ENCODE peak calls at places on chromosome 6, in five cellular contexts. J is ascending aorta, C is astrocyte, R is body of pancreas, B is vagina. P is an unnamed sample.

GRCh38 chr6:41430875-41431274 is 95.5 kb downstream of the NCR2 start:
- DNase-seq in J (peak; percentile 67), C (peak; percentile 67), R (no peak), B (no peak), P (no peak)

GRCh38 chr6:84457276-84457675 is 229.8 kb upstream of the CEP162 start:
- DNase-seq in J (no peak), C (peak; percentile 68), R (no peak), B (no peak), P (no peak)

GRCh38 chr6:36847991-36848390 is 8.7 kb upstream of the CPNE5 start:
- DNase-seq in J (no peak), C (no peak), R (no peak), B (no peak), P (no peak)

GRCh38 chr6:117317261-117317660 is 51.9 kb downstream of the VGLL2 start:
- DNase-seq in J (no peak), C (peak; percentile 3), R (no peak), B (no peak), P (no peak)

GRCh38 chr6:105646391-105646867 is 243.5 kb upstream of the PREP start:
- DNase-seq in J (no peak), C (peak; percentile 37), R (no peak), B (no peak), P (no peak)

GRCh38 chr6:10522929-10523573 is 1.9 kb downstream of the GCNT2 start:
- DNase-seq in J (no peak), C (no peak), R (no peak), B (no peak), P (no peak)

GRCh38 chr6:75234126-75234865 is 9.3 kb downstream of the COX7A2 start:
- DNase-seq in J (no peak), C (no peak), R (no peak), B (no peak), P (no peak)

GRCh38 chr6:42140051-42140450 is 2.4 kb downstream of the C6orf132 start:
- DNase-seq in J (no peak), C (no peak), R (peak; percentile 51), B (no peak), P (no peak)

GRCh38 chr6:100134703-100135102 is 140.7 kb upstream of the MCHR2 start:
- DNase-seq in J (no peak), C (peak; percentile 22), R (no peak), B (no peak), P (no peak)

GRCh38 chr6:70371454-70372105 is 41.7 kb upstream of the FAM135A start:
- DNase-seq in J (no peak), C (peak; percentile 64), R (no peak), B (no peak), P (no peak)

GRCh38 chr6:125746731-125747588 is 2.5 kb upstream of the HEY2 start:
- DNase-seq in J (peak; percentile 93), C (peak; percentile 17), R (peak; percentile 71), B (no peak), P (peak; percentile 52)

GRCh38 chr6:13195826-13196225 is 132.5 kb downstream of the TBC1D7 start:
- DNase-seq in J (no peak), C (no peak), R (no peak), B (no peak), P (no peak)

GRCh38 chr6:13190391-13190790 is 137.9 kb downstream of the TBC1D7 start:
- DNase-seq in J (no peak), C (peak; percentile 9), R (no peak), B (no peak), P (no peak)

GRCh38 chr6:13191461-13191860 is 136.9 kb downstream of the TBC1D7 start:
- DNase-seq in J (no peak), C (no peak), R (no peak), B (no peak), P (no peak)

GRCh38 chr6:13189710-13190109 is 138.6 kb downstream of the TBC1D7 start:
- DNase-seq in J (no peak), C (no peak), R (no peak), B (no peak), P (no peak)

GRCh38 chr6:13194852-13195251 is 133.5 kb downstream of the TBC1D7 start:
- DNase-seq in J (peak; percentile 69), C (peak; percentile 38), R (peak; percentile 27), B (no peak), P (peak; percentile 10)
- TF ChIP-seq CTCF in J (peak; percentile 31), C (peak; percentile 40), R (peak; percentile 30), B (no peak), P (no peak)

DNA sequence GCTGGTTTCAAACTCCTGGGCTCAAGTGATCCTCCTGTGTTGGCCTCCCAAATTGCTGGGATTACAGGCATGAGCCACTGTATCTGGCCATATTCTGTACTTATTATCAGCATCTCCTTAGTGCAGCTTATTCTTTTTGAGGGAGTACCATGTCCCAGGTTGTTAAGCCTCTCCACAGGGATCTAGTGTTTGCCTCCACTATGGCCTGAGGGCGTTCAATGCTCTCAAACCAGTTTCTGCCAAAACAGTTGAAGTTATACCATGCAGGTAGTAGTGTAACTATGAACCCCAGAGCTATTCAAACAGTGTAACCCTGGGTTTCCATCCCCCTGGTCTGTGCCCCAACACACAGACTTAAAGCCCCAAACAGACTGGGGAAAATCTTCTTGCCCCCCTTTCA is 81.7 kb downstream of the BACH2 start:
- DNase-seq in J (no peak), C (no peak), R (no peak), B (no peak), P (no peak)
- H3K9me3 ChIP-seq in J (no peaks in the 10 kb centered on the region), C (no peaks in the 10 kb centered on the region), R (no peaks in the 10 kb centered on the region), B (no peaks in the 10 kb centered on the region), P (no peaks in the 10 kb centered on the region)

GRCh38 chr6:26175033-26175427 is 87.8 kb downstream of the HFE start:
- DNase-seq in J (no peak), C (no peak), R (no peak), B (no peak), P (no peak)

GRCh38 chr6:26170951-26171841 is 84.0 kb downstream of the HFE start:
- DNase-seq in J (no peak), C (no peak), R (no peak), B (no peak), P (no peak)

GRCh38 chr6:26173836-26174144 is 86.6 kb downstream of the HFE start:
- DNase-seq in J (no peak), C (no peak), R (no peak), B (no peak), P (no peak)

GRCh38 chr6:26170181-26170580 is 83.0 kb downstream of the HFE start:
- DNase-seq in J (no peak), C (no peak), R (no peak), B (no peak), P (no peak)

DNA sequence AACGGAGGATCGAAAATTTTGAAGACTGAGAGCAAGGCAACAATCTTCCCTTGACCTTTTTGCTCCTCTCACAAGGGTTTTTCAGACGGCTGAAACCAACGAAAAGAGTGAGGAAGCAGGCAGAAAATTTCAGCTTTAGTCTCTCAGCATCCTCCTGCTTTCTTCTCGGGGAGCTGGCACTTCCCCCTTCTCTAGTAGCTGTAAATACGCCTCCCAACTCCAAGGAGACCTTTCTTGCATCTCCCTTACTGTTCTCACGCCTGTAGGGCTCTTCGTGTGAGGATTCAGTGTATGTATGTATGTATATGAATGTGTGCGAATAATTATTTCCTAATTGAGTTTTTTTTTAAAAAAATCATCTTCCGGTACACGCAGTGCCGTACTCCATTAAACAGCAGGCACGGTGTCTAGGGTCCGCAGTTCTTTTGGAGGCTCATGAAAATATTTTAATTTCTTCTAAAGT is 85.3 kb downstream of the HFE start:
- DNase-seq in J (no peak), C (no peak), R (peak; percentile 21), B (no peak), P (peak; percentile 47)
- H3K4me1 ChIP-seq in J (peaks cover 2% of the 10 kb centered on the region), C (peaks cover 5% of the 10 kb centered on the region), R (peaks cover 12% of the 10 kb centered on the region), B (peaks cover 9% of the 10 kb centered on the region), P (peaks cover 2% of the 10 kb centered on the region)

GRCh38 chr6:134683783-134684765 is 265.8 kb downstream of the ALDH8A1 start:
- DNase-seq in J (no peak), C (peak; percentile 48), R (no peak), B (no peak), P (no peak)

GRCh38 chr6:134691180-134691579 is 258.7 kb downstream of the ALDH8A1 start:
- DNase-seq in J (no peak), C (no peak), R (no peak), B (no peak), P (no peak)

GRCh38 chr6:134689676-134690447 is 260.0 kb downstream of the ALDH8A1 start:
- DNase-seq in J (no peak), C (no peak), R (peak; percentile 24), B (no peak), P (no peak)

GRCh38 chr6:134689177-134689576 is 260.7 kb downstream of the ALDH8A1 start:
- DNase-seq in J (no peak), C (no peak), R (no peak), B (no peak), P (no peak)

DNA sequence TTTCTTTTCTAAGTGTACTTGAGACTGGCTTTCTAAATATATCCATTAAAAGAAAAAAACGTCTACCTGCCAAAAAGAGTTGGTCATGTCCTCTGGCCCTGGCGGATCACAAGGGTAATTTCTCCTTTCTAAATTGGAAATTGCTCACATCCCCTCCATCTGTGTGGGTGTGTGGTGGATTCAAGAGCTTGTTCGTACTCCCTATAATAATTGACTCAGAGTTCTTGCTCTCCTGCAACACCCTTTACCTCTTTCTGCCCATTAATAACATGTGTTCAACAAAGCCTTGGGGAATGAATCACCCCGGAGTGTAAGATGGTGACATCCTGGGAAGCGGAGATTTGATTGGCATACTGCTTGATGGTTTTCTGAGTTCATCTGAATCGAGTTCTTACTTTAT is 263.8 kb downstream of the ALDH8A1 start:
- DNase-seq in J (no peak), C (peak; percentile 84), R (no peak), B (no peak), P (no peak)
- TF ChIP-seq CTCF in J (no peak), C (no peak), R (no peak), B (no peak), P (no peak)

P was measured in ovary.